ENCODE peak calls at places on chromosomes 13 and 19, in six cellular contexts. One of them, this sample, is unnamed. For H3K4me1, the result is how much of the 10 kb centered on the place peaks cover.

GRCh38 chr19:35555301-35556005 is 8.0 kb downstream of the ATP4A start:
- DNase-seq in right lobe of liver: no peak
- DNase-seq in mammary epithelial cell: peak
- DNase-seq in K562: peak
- DNase-seq in heart right ventricle: no peak
- DNase-seq in colonic mucosa: no peak
- DNase-seq in this sample: peak

GRCh38 chr19:3658004-3658822 is 31.6 kb upstream of the CACTIN start:
- DNase-seq in mammary epithelial cell: no peak
- DNase-seq in right lobe of liver: peak
- DNase-seq in colonic mucosa: no peak
- DNase-seq in K562: no peak
- DNase-seq in heart right ventricle: no peak
- DNase-seq in this sample: no peak

GRCh38 chr13:32248789-32249188 is 66.4 kb downstream of the ZAR1L start:
- DNase-seq in colonic mucosa: no peak
- DNase-seq in heart right ventricle: no peak
- DNase-seq in mammary epithelial cell: no peak
- DNase-seq in right lobe of liver: no peak
- DNase-seq in K562: no peak
- DNase-seq in this sample: no peak

GRCh38 chr13:33228645-33229445 is 56.7 kb downstream of the STARD13 start:
- DNase-seq in right lobe of liver: no peak
- DNase-seq in heart right ventricle: no peak
- DNase-seq in mammary epithelial cell: no peak
- DNase-seq in colonic mucosa: peak
- DNase-seq in K562: peak
- DNase-seq in this sample: no peak

GRCh38 chr19:35714601-35715354 is 3.0 kb upstream of the KMT2B start:
- DNase-seq in mammary epithelial cell: no peak
- DNase-seq in right lobe of liver: no peak
- DNase-seq in K562: no peak
- DNase-seq in colonic mucosa: no peak
- DNase-seq in heart right ventricle: no peak
- DNase-seq in this sample: peak

GRCh38 chr19:49398001-49398615 is 10.1 kb downstream of the KASH5 start:
- DNase-seq in mammary epithelial cell: no peak
- DNase-seq in colonic mucosa: no peak
- DNase-seq in heart right ventricle: no peak
- DNase-seq in K562: no peak
- DNase-seq in right lobe of liver: no peak
- DNase-seq in this sample: no peak

GRCh38 chr19:44260343-44260681 is 626 bp downstream of the ZNF233 start:
- DNase-seq in colonic mucosa: peak
- DNase-seq in K562: no peak
- DNase-seq in heart right ventricle: no peak
- DNase-seq in mammary epithelial cell: no peak
- DNase-seq in right lobe of liver: no peak
- DNase-seq in this sample: no peak

GRCh38 chr13:30047154-30047874 is 196.9 kb upstream of the UBL3 start:
- DNase-seq in right lobe of liver: no peak
- DNase-seq in heart right ventricle: no peak
- DNase-seq in colonic mucosa: no peak
- DNase-seq in mammary epithelial cell: no peak
- DNase-seq in K562: no peak
- DNase-seq in this sample: no peak

GRCh38 chr13:31264146-31264545 is 64.4 kb downstream of the B3GLCT start:
- DNase-seq in right lobe of liver: no peak
- DNase-seq in heart right ventricle: no peak
- DNase-seq in K562: no peak
- DNase-seq in colonic mucosa: no peak
- DNase-seq in mammary epithelial cell: no peak
- DNase-seq in this sample: no peak

GRCh38 chr13:62387642-62388041 is 972.0 kb upstream of the PCDH20 start:
- DNase-seq in K562: no peak
- DNase-seq in heart right ventricle: no peak
- DNase-seq in right lobe of liver: no peak
- DNase-seq in colonic mucosa: no peak
- DNase-seq in mammary epithelial cell: no peak
- DNase-seq in this sample: no peak

DNA sequence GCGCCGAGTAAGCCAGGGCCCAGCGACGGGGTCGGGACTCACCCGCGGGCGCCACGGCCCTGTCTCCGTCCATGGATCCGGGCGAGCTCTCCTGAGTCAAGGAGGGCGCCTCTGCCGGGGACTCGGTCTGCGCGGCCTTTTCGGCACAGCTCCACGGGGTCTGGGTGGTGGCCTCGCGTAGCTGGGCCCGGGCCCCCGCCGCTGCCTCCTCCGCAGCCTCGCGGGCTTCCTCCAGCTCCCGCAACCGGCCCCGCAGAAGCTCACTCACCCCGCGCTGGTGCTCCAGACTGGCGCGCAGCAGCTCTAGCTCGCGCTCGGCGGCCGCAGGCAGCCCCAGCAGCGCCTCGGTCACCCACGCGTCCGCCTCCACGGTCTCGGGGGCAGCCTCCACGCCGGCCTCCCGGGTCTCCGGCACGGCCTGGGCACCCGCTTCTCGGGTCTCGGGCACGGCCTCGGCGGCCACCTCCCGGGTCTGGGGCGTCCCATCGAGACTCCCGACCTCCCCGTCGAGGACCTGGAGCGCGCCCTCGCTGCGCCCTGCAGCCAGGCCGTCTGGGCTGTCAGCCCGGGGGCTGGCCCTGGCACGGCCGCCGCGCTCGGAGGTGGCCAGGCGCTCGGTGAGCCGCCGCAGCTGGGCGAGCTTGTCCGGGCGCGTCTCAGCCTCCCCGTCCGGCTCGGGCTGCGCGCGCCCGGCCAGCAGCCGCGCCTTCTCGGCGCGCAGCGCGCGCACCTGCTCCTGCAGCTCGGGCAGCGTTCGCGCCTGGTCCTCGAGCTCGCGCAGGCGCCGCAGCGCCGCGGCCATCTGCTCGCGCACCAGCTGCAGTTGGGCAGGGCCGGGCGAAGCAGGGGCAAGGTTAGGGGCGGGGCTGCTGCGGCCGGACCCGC is 8.4 kb downstream of the KANK3 start:
- DNase-seq in heart right ventricle: no peak
- DNase-seq in mammary epithelial cell: peak
- DNase-seq in right lobe of liver: peak
- DNase-seq in K562: no peak
- DNase-seq in colonic mucosa: peak
- DNase-seq in this sample: no peak
- H3K4me3 ChIP-seq in heart right ventricle: no peak
- H3K4me3 ChIP-seq in mammary epithelial cell: peak
- H3K4me3 ChIP-seq in right lobe of liver: no peak
- H3K4me3 ChIP-seq in K562: peak
- H3K4me3 ChIP-seq in colonic mucosa: peak
- H3K4me3 ChIP-seq in this sample: no peak

DNA sequence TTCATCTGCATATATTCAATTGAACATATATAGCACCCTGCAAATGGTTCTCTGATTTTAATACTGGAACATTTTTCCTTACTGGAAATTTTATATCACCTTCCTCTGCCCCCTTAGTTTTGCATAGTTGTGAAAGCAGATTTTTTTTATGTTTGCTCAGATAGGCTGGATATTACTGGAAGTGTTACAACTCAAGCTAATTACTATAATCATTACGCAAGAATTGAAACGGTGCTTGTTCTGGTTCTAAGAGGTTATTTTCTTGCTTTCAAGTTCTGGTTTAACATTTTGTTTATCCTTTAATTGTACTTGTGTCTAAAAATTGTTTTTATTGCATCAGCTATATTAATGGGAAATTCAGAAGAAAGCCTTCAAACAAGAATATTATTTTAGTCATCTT is 95.6 kb upstream of the MYO16 start:
- DNase-seq in right lobe of liver: no peak
- DNase-seq in mammary epithelial cell: no peak
- DNase-seq in colonic mucosa: no peak
- DNase-seq in heart right ventricle: no peak
- DNase-seq in K562: no peak
- DNase-seq in this sample: no peak
- H3K27ac ChIP-seq in right lobe of liver: no peak
- H3K27ac ChIP-seq in mammary epithelial cell: no peak
- H3K27ac ChIP-seq in colonic mucosa: no peak
- H3K27ac ChIP-seq in heart right ventricle: no peak
- H3K27ac ChIP-seq in K562: no peak
- H3K27ac ChIP-seq in this sample: no peak

DNA sequence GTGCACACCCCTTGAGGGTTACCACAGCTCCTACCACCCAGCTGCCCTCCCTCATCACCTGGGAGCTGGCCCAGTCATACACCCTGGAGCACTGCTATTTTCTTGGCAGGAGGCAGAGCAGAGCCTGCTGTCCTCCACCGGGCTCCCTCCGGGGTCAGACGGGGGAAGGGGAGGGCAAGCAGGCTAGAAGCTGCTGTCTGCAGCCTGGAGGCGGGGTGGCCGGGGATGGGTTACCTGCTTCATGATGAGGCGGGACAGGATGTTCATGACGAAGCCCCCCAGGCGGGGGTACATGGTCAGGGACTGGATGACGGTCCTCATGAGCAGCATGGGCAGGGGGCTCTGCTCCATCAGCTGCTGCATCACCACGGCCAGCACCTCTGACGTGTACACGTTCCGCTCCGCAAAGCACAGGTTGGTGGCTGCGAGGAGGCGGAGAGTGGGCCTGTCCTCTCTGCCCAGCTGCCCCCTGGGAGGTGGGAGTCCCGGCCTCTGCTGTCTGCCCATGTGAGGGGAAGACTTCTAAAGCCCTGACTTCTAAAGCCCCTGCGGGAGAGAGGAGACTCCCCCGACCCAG is 2.7 kb upstream of the RSPH6A start:
- DNase-seq in K562: peak
- DNase-seq in colonic mucosa: no peak
- DNase-seq in mammary epithelial cell: peak
- DNase-seq in right lobe of liver: no peak
- DNase-seq in heart right ventricle: no peak
- DNase-seq in this sample: no peak
- H3K4me1 ChIP-seq in K562: under half
- H3K4me1 ChIP-seq in colonic mucosa: under half
- H3K4me1 ChIP-seq in mammary epithelial cell: under half
- H3K4me1 ChIP-seq in right lobe of liver: under half
- H3K4me1 ChIP-seq in heart right ventricle: under half
- H3K4me1 ChIP-seq in this sample: under half

GRCh38 chr13:104326523-104326922 is 1260.3 kb upstream of the SLC10A2 start:
- DNase-seq in colonic mucosa: no peak
- DNase-seq in K562: no peak
- DNase-seq in right lobe of liver: no peak
- DNase-seq in mammary epithelial cell: no peak
- DNase-seq in heart right ventricle: no peak
- DNase-seq in this sample: no peak

GRCh38 chr13:104321756-104322155 is 1255.5 kb upstream of the SLC10A2 start:
- DNase-seq in heart right ventricle: no peak
- DNase-seq in right lobe of liver: no peak
- DNase-seq in colonic mucosa: no peak
- DNase-seq in K562: no peak
- DNase-seq in mammary epithelial cell: no peak
- DNase-seq in this sample: no peak

GRCh38 chr13:104327217-104327616 is 1261.0 kb upstream of the SLC10A2 start:
- DNase-seq in K562: no peak
- DNase-seq in heart right ventricle: no peak
- DNase-seq in right lobe of liver: no peak
- DNase-seq in mammary epithelial cell: peak
- DNase-seq in colonic mucosa: no peak
- DNase-seq in this sample: no peak
- H3K4me3 ChIP-seq in K562: no peak
- H3K4me3 ChIP-seq in heart right ventricle: no peak
- H3K4me3 ChIP-seq in right lobe of liver: no peak
- H3K4me3 ChIP-seq in mammary epithelial cell: no peak
- H3K4me3 ChIP-seq in colonic mucosa: no peak
- H3K4me3 ChIP-seq in this sample: no peak

GRCh38 chr13:90492872-90493271 is 854.6 kb upstream of the MIR17HG start:
- DNase-seq in heart right ventricle: no peak
- DNase-seq in K562: no peak
- DNase-seq in right lobe of liver: no peak
- DNase-seq in colonic mucosa: no peak
- DNase-seq in mammary epithelial cell: no peak
- DNase-seq in this sample: no peak
- H3K27ac ChIP-seq in heart right ventricle: no peak
- H3K27ac ChIP-seq in K562: no peak
- H3K27ac ChIP-seq in right lobe of liver: no peak
- H3K27ac ChIP-seq in colonic mucosa: no peak
- H3K27ac ChIP-seq in mammary epithelial cell: no peak
- H3K27ac ChIP-seq in this sample: no peak

This sample was measured in kidney.